ENCODE peak calls at places on chromosome 9, in four cellular contexts. G is GM12878, O is K562, N is HepG2. W is an unnamed sample.
A peak's percentile ranks its signal among the peaks of the same experiment; 100 is the strongest.

GRCh38 chr9:70594546-70594945 is 180.1 kb upstream of the KLF9 start:
- DNase-seq in O (no peak), N (no peak), G (no peak), W (no peak)

GRCh38 chr9:129761901-129762359 is 9.1 kb upstream of the PTGES start:
- DNase-seq in N (no peak), O (no peak), G (no peak), W (peak; percentile 83)

GRCh38 chr9:37604296-37604695 is 11.9 kb upstream of the TOMM5 start:
- DNase-seq in G (no peak), O (no peak), N (no peak), W (no peak)

GRCh38 chr9:132235894-132236661 is 74.2 kb downstream of the NTNG2 start:
- DNase-seq in N (peak; percentile 46), O (peak; percentile 82), G (no peak), W (peak; percentile 56)

GRCh38 chr9:103649086-103649485 is 445.0 kb upstream of the SMC2 start:
- DNase-seq in G (no peak), O (no peak), N (no peak), W (no peak)

GRCh38 chr9:131370638-131371037 is 23.2 kb upstream of the PRRC2B start:
- DNase-seq in O (peak; percentile 1), N (no peak), G (no peak), W (no peak)

GRCh38 chr9:68480807-68481206 is 59.9 kb downstream of the TMEM252 start:
- DNase-seq in G (no peak), O (no peak), N (no peak), W (peak; percentile 52)

GRCh38 chr9:69549310-69550202 is 122.6 kb downstream of the APBA1 start:
- DNase-seq in O (peak; percentile 32), N (peak; percentile 45), G (no peak), W (peak; percentile 61)

GRCh38 chr9:24881361-24881760 is 335.7 kb upstream of the IZUMO3 start:
- DNase-seq in G (no peak), O (no peak), N (no peak), W (no peak)

GRCh38 chr9:130454812-130455325 is 10.1 kb downstream of the ASS1 start:
- DNase-seq in G (no peak), N (no peak), O (no peak), W (no peak)

GRCh38 chr9:90511711-90512110 is 130.9 kb downstream of the DIRAS2 start:
- DNase-seq in G (no peak), N (no peak), O (no peak), W (no peak)

GRCh38 chr9:119009253-119009652 is 360.0 kb downstream of the BRINP1 start:
- DNase-seq in G (no peak), N (no peak), O (no peak), W (no peak)

GRCh38 chr9:122318284-122318683 is 52.5 kb upstream of the PTGS1 start:
- DNase-seq in O (no peak), G (no peak), N (no peak), W (no peak)

GRCh38 chr9:113178087-113178486 is 27.3 kb downstream of the SLC31A2 start:
- DNase-seq in N (no peak), O (no peak), G (no peak), W (peak; percentile 66)

DNA sequence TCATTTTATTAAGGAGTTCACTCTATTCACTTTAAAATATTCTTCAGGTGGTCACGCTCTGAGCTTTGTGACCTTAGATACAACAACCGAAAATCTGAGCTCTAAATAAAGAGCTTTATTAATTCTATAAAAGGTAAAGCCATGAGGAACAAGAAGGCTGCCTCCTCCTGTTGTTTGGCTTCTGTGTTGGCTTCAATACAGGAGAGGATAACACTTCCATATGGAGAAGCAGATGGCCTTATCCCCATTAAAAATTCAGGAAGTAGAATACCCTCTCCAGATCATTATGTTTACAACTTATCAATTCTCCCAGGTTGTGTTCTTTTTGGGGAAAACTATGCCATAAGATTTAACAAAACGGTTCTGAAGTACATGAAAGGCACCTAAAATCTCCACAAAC is 128.4 kb downstream of the TTC39B start:
- DNase-seq in O (no peak), G (no peak), N (no peak), W (no peak)
- TF ChIP-seq RFX5 in O (no peak), G (no peak), N (no peak), W (no peak)

GRCh38 chr9:21326526-21327139 is 8.6 kb downstream of the KLHL9 start:
- DNase-seq in G (peak; percentile 32), O (no peak), N (peak; percentile 39), W (peak; percentile 44)
- TF ChIP-seq BHLHE40 in G (no peak), O (no peak), N (no peak), W (no peak)

GRCh38 chr9:93955356-93956182 is 414 bp upstream of the BARX1 start:
- DNase-seq in N (no peak), G (no peak), O (no peak), W (no peak)
- H4K20me1 ChIP-seq in N (no peaks in the 10 kb centered on the region), G (no peaks in the 10 kb centered on the region), O (no peaks in the 10 kb centered on the region), W (no peaks in the 10 kb centered on the region)

DNA sequence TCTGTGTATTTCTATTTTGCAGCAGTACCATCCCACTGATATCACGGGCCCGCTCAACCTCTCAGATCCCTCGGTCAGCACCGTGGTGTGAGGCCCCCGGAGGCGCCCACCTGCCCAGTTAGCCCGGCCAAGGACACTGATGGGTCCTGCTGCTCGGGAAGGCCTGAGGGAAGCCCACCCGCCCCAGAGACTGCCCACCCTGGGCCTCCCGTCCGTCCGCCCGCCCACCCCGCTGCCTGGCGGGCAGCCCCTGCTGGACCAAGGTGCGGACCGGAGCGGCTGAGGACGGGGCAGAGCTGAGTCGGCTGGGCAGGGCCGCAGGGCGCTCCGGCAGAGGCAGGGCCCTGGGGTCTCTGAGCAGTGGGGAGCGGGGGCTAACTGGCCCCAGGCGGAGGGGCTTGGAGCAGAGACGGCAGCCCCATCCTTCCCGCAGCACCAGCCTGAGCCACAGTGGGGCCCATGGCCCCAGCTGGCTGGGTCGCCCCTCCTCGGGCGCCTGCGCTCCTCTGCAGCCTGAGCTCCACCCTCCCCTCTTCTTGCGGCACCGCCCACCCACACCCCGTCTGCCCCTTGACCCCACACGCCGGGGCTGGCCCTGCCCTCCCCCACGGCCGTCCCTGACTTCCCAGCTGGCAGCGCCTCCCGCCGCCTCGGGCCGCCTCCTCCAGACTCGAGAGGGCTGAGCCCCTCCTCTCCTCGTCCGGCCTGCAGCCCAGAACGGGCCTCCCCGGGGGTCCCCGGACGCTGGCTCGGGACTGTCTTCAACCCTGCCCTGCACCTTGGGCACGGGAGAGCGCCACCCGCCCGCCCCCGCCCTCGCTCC is 1.9 kb downstream of the LRRC26 start:
- DNase-seq in O (peak; percentile 69), G (no peak), N (no peak), W (no peak)
- TF ChIP-seq RFX5 in O (no peak), G (no peak), N (no peak), W (no peak)

GRCh38 chr9:16002816-16003215 is 450.0 kb downstream of the CCDC171 start:
- DNase-seq in O (no peak), G (no peak), N (no peak), W (peak; percentile 79)

GRCh38 chr9:16001856-16002255 is 449.0 kb downstream of the CCDC171 start:
- DNase-seq in O (no peak), N (no peak), G (no peak), W (peak; percentile 53)

GRCh38 chr9:16000826-16001225 is 448.0 kb downstream of the CCDC171 start:
- DNase-seq in N (no peak), G (no peak), O (no peak), W (peak; percentile 68)

GRCh38 chr9:16003785-16004184 is 450.9 kb downstream of the CCDC171 start:
- DNase-seq in G (no peak), O (no peak), N (no peak), W (no peak)

DNA sequence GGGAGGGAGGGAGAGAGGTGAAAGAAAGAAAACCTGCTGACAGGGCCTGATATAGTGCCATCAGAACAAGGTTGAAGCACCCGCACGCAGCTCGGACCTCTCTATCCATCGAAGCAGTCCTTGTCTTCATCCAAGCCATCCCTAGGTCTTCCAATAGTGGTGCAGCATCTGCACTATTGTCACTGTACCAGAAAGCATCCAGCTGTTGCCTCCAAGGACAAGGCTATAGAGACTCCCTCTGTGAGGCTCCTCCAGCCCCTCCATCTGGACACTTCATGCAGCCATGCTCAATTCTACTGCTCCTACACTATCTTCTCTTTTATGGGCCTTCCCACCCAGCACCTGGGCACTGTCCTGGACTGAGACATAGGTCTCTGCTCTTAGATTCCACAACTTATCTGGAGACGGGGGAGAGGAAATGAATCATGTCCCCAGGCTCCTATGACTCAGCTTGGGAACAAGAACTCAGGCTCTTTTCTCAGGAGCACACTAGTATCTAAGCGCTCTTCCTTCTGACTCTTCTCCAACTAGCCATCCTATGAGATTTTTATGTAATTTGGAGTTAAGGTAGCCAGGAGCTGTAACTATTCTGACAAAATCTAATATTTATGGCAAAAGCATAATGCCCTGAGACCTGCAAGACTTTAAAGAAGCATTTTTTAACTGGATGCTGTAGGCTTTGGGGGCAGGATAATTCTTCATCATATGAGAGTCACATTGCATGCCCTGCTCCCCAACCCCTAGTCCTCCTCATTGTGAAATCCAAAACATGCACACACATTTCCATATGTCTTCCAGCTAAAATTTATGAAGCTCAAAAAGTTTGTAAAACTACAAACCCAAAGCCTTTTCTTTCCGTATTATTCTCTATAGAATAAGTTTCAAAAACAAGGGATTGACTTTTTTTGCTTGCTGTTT is 446.8 kb downstream of the CCDC171 start:
- DNase-seq in G (no peak), O (no peak), N (no peak), W (peak; percentile 97)
- TF ChIP-seq BHLHE40 in G (no peak), O (no peak), N (no peak), W (peak; percentile 25)

GRCh38 chr9:31135567-31135966 is 1248.9 kb upstream of the ACO1 start:
- DNase-seq in N (no peak), G (no peak), O (no peak), W (no peak)
- H4K20me1 ChIP-seq in N (no peaks in the 10 kb centered on the region), G (no peaks in the 10 kb centered on the region), O (no peaks in the 10 kb centered on the region), W (no peaks in the 10 kb centered on the region)

GRCh38 chr9:87891754-87892153 is 9.1 kb downstream of the SPATA31E1 start:
- DNase-seq in O (no peak), G (no peak), N (no peak), W (peak; percentile 55)

GRCh38 chr9:87888501-87888900 is 5.8 kb downstream of the SPATA31E1 start:
- DNase-seq in N (no peak), O (no peak), G (no peak), W (no peak)

GRCh38 chr9:87890866-87891265 is 8.2 kb downstream of the SPATA31E1 start:
- DNase-seq in O (no peak), N (no peak), G (no peak), W (no peak)

GRCh38 chr9:87889065-87889881 is 6.6 kb downstream of the SPATA31E1 start:
- DNase-seq in O (no peak), G (no peak), N (no peak), W (no peak)

DNA sequence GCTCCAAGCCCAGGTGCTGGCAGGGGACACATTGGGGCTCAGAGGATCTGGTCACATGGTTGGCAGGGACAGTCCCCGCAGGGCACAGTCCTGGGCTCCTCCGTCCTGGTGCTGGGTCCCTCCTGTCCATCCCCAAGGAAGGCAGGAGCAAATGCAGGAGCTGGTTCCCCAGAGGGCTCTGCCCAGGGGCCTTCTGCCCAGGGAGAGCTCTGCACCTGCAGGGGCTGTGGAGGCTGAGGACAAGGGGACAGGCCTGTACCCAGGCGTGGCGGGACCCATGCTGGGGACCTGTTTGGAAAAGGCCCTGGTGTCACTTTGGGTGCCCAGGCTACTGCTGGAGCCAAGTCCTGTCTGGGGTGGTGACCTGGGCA is 7.2 kb downstream of the SPATA31E1 start:
- DNase-seq in N (no peak), G (no peak), O (no peak), W (no peak)
- TF ChIP-seq RFX5 in N (no peak), G (no peak), O (no peak), W (no peak)

GRCh38 chr9:125262217-125262991 is 778 bp downstream of the GAPVD1 start:
- DNase-seq in G (no peak), N (peak; percentile 15), O (peak; percentile 68), W (no peak)
- TF ChIP-seq BHLHE40 in G (no peak), N (no peak), O (no peak), W (no peak)

GRCh38 chr9:134684375-134684723 is 42.7 kb downstream of the COL5A1 start:
- DNase-seq in O (no peak), N (no peak), G (no peak), W (no peak)
- H4K20me1 ChIP-seq in O (peaks cover 5% of the 10 kb centered on the region), N (no peaks in the 10 kb centered on the region), G (no peaks in the 10 kb centered on the region), W (peaks cover 99% of the 10 kb centered on the region)

W was measured in IMR-90.